ENCODE peak calls at places on chromosome 15, in ten cellular contexts. W, T, Q, G, A, F, M, N, V and P are unnamed samples.

GRCh38 chr15:91634163-91634562 is 219.3 kb upstream of the SLCO3A1 start:
- DNase-seq in W (no peak), T (no peak), Q (no peak), G (no peak), A (no peak), F (no peak), M (no peak), N (no peak), V (no peak), P (peak)

GRCh38 chr15:101252836-101253235 is 988 bp upstream of the CHSY1 start:
- DNase-seq in W (no peak), T (no peak), Q (no peak), G (no peak), A (no peak), F (no peak), M (no peak), N (no peak), V (no peak), P (no peak)

GRCh38 chr15:92624401-92624991 is 31.1 kb downstream of the FAM174B start:
- DNase-seq in W (peak), T (no peak), Q (no peak), G (peak), A (no peak), F (no peak), M (no peak), N (no peak), V (no peak), P (peak)

GRCh38 chr15:34359416-34359815 is 7.6 kb downstream of the LPCAT4 start:
- DNase-seq in W (no peak), T (no peak), Q (no peak), G (no peak), A (no peak), F (no peak), M (no peak), N (no peak), V (no peak), P (no peak)

GRCh38 chr15:38972831-38973230 is 408.2 kb upstream of the RASGRP1 start:
- DNase-seq in W (no peak), T (no peak), Q (no peak), G (no peak), A (no peak), F (no peak), M (no peak), N (no peak), V (no peak), P (no peak)

GRCh38 chr15:50140097-50140496 is 21.1 kb upstream of the ATP8B4 start:
- DNase-seq in W (no peak), T (no peak), Q (no peak), G (no peak), A (no peak), F (no peak), M (no peak), N (no peak), V (no peak), P (no peak)

GRCh38 chr15:64149424-64150235 is 1.9 kb upstream of the SNX22 start:
- DNase-seq in W (no peak), T (no peak), Q (no peak), G (no peak), A (no peak), F (no peak), M (no peak), N (no peak), V (no peak), P (peak)

GRCh38 chr15:73631915-73632669 is 1.1 kb downstream of the NPTN start:
- DNase-seq in W (no peak), T (peak), Q (peak), G (no peak), A (no peak), F (no peak), M (no peak), N (no peak), V (no peak), P (peak)

GRCh38 chr15:27843146-27843545 is 256.0 kb downstream of the OCA2 start:
- DNase-seq in W (no peak), T (no peak), Q (no peak), G (no peak), A (no peak), F (no peak), M (no peak), N (no peak), V (no peak), P (no peak)

GRCh38 chr15:55343168-55343567 is 24.1 kb downstream of the PIGB start:
- DNase-seq in W (no peak), T (peak), Q (no peak), G (no peak), A (no peak), F (no peak), M (no peak), N (no peak), V (no peak), P (no peak)

GRCh38 chr15:74040115-74040850 is 42.1 kb downstream of the GOLGA6A start:
- DNase-seq in W (peak), T (no peak), Q (peak), G (peak), A (no peak), F (peak), M (no peak), N (no peak), V (no peak), P (no peak)

GRCh38 chr15:31350771-31351170 is 24.1 kb downstream of the KLF13 start:
- DNase-seq in W (no peak), T (no peak), Q (no peak), G (no peak), A (no peak), F (no peak), M (no peak), N (no peak), V (no peak), P (no peak)

GRCh38 chr15:100279849-100280248 is 61.9 kb downstream of the ADAMTS17 start:
- DNase-seq in W (no peak), T (no peak), Q (no peak), G (no peak), A (no peak), F (no peak), M (no peak), N (no peak), V (no peak), P (no peak)

GRCh38 chr15:60912984-60913697 is 316.0 kb downstream of the RORA start:
- DNase-seq in W (no peak), T (no peak), Q (no peak), G (no peak), A (no peak), F (peak), M (no peak), N (no peak), V (no peak), P (no peak)

GRCh38 chr15:56948766-56949105 is 30.3 kb downstream of the TCF12 start:
- DNase-seq in W (no peak), T (no peak), Q (no peak), G (no peak), A (no peak), F (no peak), M (no peak), N (no peak), V (no peak), P (no peak)

GRCh38 chr15:88865498-88866099 is 29.7 kb downstream of the HAPLN3 start:
- DNase-seq in W (no peak), T (no peak), Q (no peak), G (no peak), A (no peak), F (no peak), M (no peak), N (no peak), V (no peak), P (no peak)

GRCh38 chr15:48682949-48683651 is 37.6 kb upstream of the FBN1 start:
- DNase-seq in W (peak), T (no peak), Q (no peak), G (peak), A (no peak), F (peak), M (no peak), N (no peak), V (no peak), P (no peak)

GRCh38 chr15:75663931-75664421 is 16.3 kb downstream of the SNX33 start:
- DNase-seq in W (no peak), T (peak), Q (no peak), G (no peak), A (no peak), F (no peak), M (no peak), N (no peak), V (no peak), P (peak)

GRCh38 chr15:42138968-42139386 is 17.5 kb downstream of the PLA2G4F start:
- DNase-seq in W (no peak), T (no peak), Q (no peak), G (no peak), A (no peak), F (no peak), M (no peak), N (no peak), V (no peak), P (peak)

GRCh38 chr15:74833376-74834107 is 7.1 kb downstream of the CPLX3 start:
- DNase-seq in W (no peak), T (no peak), Q (no peak), G (no peak), A (no peak), F (no peak), M (no peak), N (no peak), V (no peak), P (peak)

GRCh38 chr15:98480858-98481257 is 167.5 kb upstream of the IGF1R start:
- DNase-seq in W (peak), T (no peak), Q (no peak), G (no peak), A (no peak), F (no peak), M (no peak), N (no peak), V (no peak), P (no peak)

GRCh38 chr15:29671308-29671981 is 150.8 kb downstream of the TJP1 start:
- DNase-seq in W (no peak), T (no peak), Q (no peak), G (no peak), A (no peak), F (no peak), M (no peak), N (no peak), V (no peak), P (peak)

GRCh38 chr15:68930268-68931022 is at the start of gene SPESP1:
- DNase-seq in W (peak), T (no peak), Q (no peak), G (peak), A (peak), F (peak), M (peak), N (no peak), V (peak), P (no peak)

GRCh38 chr15:47756872-47757271 is 39.6 kb downstream of the SEMA6D start:
- DNase-seq in W (peak), T (no peak), Q (no peak), G (peak), A (no peak), F (no peak), M (no peak), N (no peak), V (no peak), P (peak)

GRCh38 chr15:49624046-49624445 is 3.2 kb downstream of the DTWD1 start:
- DNase-seq in W (no peak), T (no peak), Q (no peak), G (peak), A (no peak), F (no peak), M (no peak), N (no peak), V (no peak), P (no peak)

GRCh38 chr15:66563566-66564110 is 2.2 kb downstream of the LCTL start:
- DNase-seq in W (no peak), T (no peak), Q (no peak), G (no peak), A (no peak), F (no peak), M (no peak), N (no peak), V (no peak), P (no peak)

GRCh38 chr15:91855684-91856553 is 2.4 kb downstream of the SLCO3A1 start:
- DNase-seq in W (no peak), T (peak), Q (peak), G (no peak), A (no peak), F (no peak), M (no peak), N (no peak), V (no peak), P (peak)

GRCh38 chr15:63492541-63493077 is 11.8 kb upstream of the USP3 start:
- DNase-seq in W (no peak), T (no peak), Q (no peak), G (no peak), A (no peak), F (no peak), M (no peak), N (no peak), V (no peak), P (peak)

GRCh38 chr15:94924057-94924456 is 692.7 kb downstream of the MCTP2 start:
- DNase-seq in W (no peak), T (no peak), Q (no peak), G (no peak), A (no peak), F (no peak), M (no peak), N (no peak), V (no peak), P (no peak)

GRCh38 chr15:101608182-101608581 is 44.0 kb downstream of the TM2D3 start:
- DNase-seq in W (peak), T (no peak), Q (no peak), G (no peak), A (no peak), F (no peak), M (no peak), N (no peak), V (no peak), P (no peak)

GRCh38 chr15:52440414-52440813 is 88.3 kb downstream of the MYO5A start:
- DNase-seq in W (peak), T (no peak), Q (no peak), G (no peak), A (no peak), F (no peak), M (peak), N (no peak), V (no peak), P (peak)

GRCh38 chr15:77019476-77020331 is 24.8 kb downstream of the PSTPIP1 start:
- DNase-seq in W (peak), T (no peak), Q (no peak), G (no peak), A (peak), F (no peak), M (no peak), N (no peak), V (no peak), P (no peak)